ENCODE peak calls at places on chromosomes 6 and 20, in five cellular contexts. N is glutamatergic neuron; H is Ammon's horn; U is sciatic nerve; K is effector CD4-positive, alpha-beta T cell. S is an unnamed sample.

GRCh38 chr20:53294804-53295203 is 298.8 kb downstream of the ZNF217 start:
- DNase-seq in N (no peak), H (no peak), U (no peak), K (no peak), S (no peak)

GRCh38 chr6:52307900-52308372 is 23.4 kb upstream of the MCM3 start:
- DNase-seq in N (no peak), H (peak; percentile 27), U (no peak), K (no peak), S (peak; percentile 46)

GRCh38 chr6:158837684-158838625 is 18.8 kb upstream of the EZR start:
- DNase-seq in N (no peak), H (no peak), U (no peak), K (no peak), S (no peak)

GRCh38 chr6:80547827-80548226 is 441.4 kb downstream of the BCKDHB start:
- DNase-seq in N (no peak), H (no peak), U (no peak), K (no peak), S (no peak)

GRCh38 chr6:109075934-109076333 is 18.7 kb downstream of the SESN1 start:
- DNase-seq in N (no peak), H (no peak), U (no peak), K (no peak), S (no peak)

GRCh38 chr6:94501546-94501945 is 1075.8 kb upstream of the MANEA start:
- DNase-seq in N (no peak), H (no peak), U (no peak), K (no peak), S (no peak)

GRCh38 chr6:1179571-1180459 is 132.1 kb upstream of the FOXQ1 start:
- DNase-seq in N (no peak), H (no peak), U (no peak), K (no peak), S (no peak)

GRCh38 chr6:158773581-158774449 is 45.4 kb downstream of the EZR start:
- DNase-seq in N (no peak), H (no peak), U (no peak), K (no peak), S (no peak)

GRCh38 chr6:112128208-112128607 is 40.8 kb downstream of the FAM229B start:
- DNase-seq in N (no peak), H (no peak), U (no peak), K (no peak), S (no peak)

GRCh38 chr6:14321992-14322772 is 204.6 kb downstream of the CD83 start:
- DNase-seq in N (no peak), H (no peak), U (no peak), K (no peak), S (no peak)

GRCh38 chr20:6492396-6493055 is 275.0 kb upstream of the BMP2 start:
- DNase-seq in N (no peak), H (peak; percentile 12), U (no peak), K (no peak), S (no peak)

GRCh38 chr6:155693573-155694428 is 238.2 kb upstream of the NOX3 start:
- DNase-seq in N (no peak), H (no peak), U (no peak), K (no peak), S (no peak)

GRCh38 chr20:63071541-63072181 is 64.9 kb upstream of the BHLHE23 start:
- DNase-seq in N (peak; percentile 73), H (no peak), U (no peak), K (no peak), S (no peak)

GRCh38 chr20:3045816-3046676 is at the start of gene MRPS26:
- DNase-seq in N (peak; percentile 94), H (peak; percentile 93), U (peak; percentile 93), K (peak; percentile 65), S (peak; percentile 73)

GRCh38 chr6:16496982-16497823 is 258.8 kb downstream of the GMPR start:
- DNase-seq in N (no peak), H (no peak), U (no peak), K (no peak), S (no peak)

GRCh38 chr6:104623052-104623690 is 236.5 kb downstream of the HACE1 start:
- DNase-seq in N (peak; percentile 43), H (peak; percentile 40), U (no peak), K (no peak), S (no peak)

GRCh38 chr6:134176283-134176975 is 124.0 kb upstream of the SLC2A12 start:
- DNase-seq in N (peak; percentile 67), H (peak; percentile 66), U (peak; percentile 77), K (no peak), S (no peak)